ENCODE peak calls at places on chromosomes 16 and 17, in eight cellular contexts. U is Panc1, S is HCT116, R is GM12892, F is GM23338, E is transverse colon, A is breast epithelium, J is esophagus muscularis mucosa. Q is an unnamed sample.

GRCh38 chr16:73172621-73173312 is 124.8 kb upstream of the ZFHX3 start:
- DNase-seq in U (no peak), A (peak), S (no peak), J (no peak), R (no peak), E (peak), F (peak), Q (peak)

GRCh38 chr17:7248811-7249210 is 2.7 kb downstream of the CTDNEP1 start:
- DNase-seq in U (no peak), S (no peak), J (no peak), R (no peak), F (no peak), E (no peak), A (no peak), Q (no peak)

GRCh38 chr17:8357910-8358309 is 18.3 kb downstream of the ODF4 start:
- DNase-seq in F (no peak), R (no peak), A (no peak), J (no peak), S (no peak), U (no peak), E (no peak), Q (no peak)

GRCh38 chr16:3152022-3152272 is 17.1 kb downstream of the ZNF213 start:
- DNase-seq in E (no peak), F (no peak), U (no peak), S (no peak), J (no peak), R (no peak), A (no peak), Q (no peak)

GRCh38 chr16:23072769-23073549 is 76.3 kb downstream of the USP31 start:
- DNase-seq in A (no peak), U (no peak), E (no peak), S (no peak), R (no peak), F (peak), J (peak), Q (no peak)

GRCh38 chr17:28345420-28346198 is 10.0 kb downstream of the TNFAIP1 start:
- DNase-seq in F (no peak), R (no peak), E (no peak), A (no peak), U (no peak), S (no peak), J (no peak), Q (no peak)

GRCh38 chr17:62781356-62781755 is 26.8 kb downstream of the MARCHF10 start:
- DNase-seq in A (no peak), E (no peak), S (no peak), R (no peak), U (no peak), J (no peak), F (no peak), Q (no peak)

GRCh38 chr16:483351-484075 is 44.0 kb upstream of the CAPN15 start:
- DNase-seq in R (no peak), U (no peak), A (no peak), J (no peak), E (no peak), S (no peak), F (peak), Q (no peak)

GRCh38 chr16:970379-970765 is 412 bp downstream of the LMF1 start:
- DNase-seq in A (no peak), R (no peak), U (no peak), S (no peak), F (no peak), J (no peak), E (no peak), Q (no peak)

GRCh38 chr16:84284168-84284722 is 10.4 kb upstream of the WFDC1 start:
- DNase-seq in U (no peak), R (no peak), S (no peak), E (peak), A (no peak), J (no peak), F (peak), Q (no peak)

GRCh38 chr17:63395075-63395815 is 50.9 kb downstream of the CYB561 start:
- DNase-seq in R (no peak), S (no peak), U (no peak), J (no peak), F (no peak), E (no peak), A (no peak), Q (no peak)

GRCh38 chr17:71486171-71486740 is 634.6 kb upstream of the SOX9 start:
- DNase-seq in J (no peak), U (no peak), A (no peak), F (no peak), S (no peak), E (no peak), R (no peak), Q (no peak)

GRCh38 chr16:70686376-70687171 is 721 bp upstream of the MTSS2 start:
- DNase-seq in F (no peak), J (no peak), E (no peak), S (no peak), R (no peak), U (no peak), A (no peak), Q (no peak)

GRCh38 chr17:38746004-38746892 is 1.9 kb downstream of the PCGF2 start:
- DNase-seq in R (no peak), S (no peak), J (no peak), A (no peak), F (peak), U (no peak), E (no peak), Q (no peak)

GRCh38 chr16:89117975-89118289 is 24.3 kb downstream of the ACSF3 start:
- DNase-seq in A (no peak), F (no peak), U (no peak), J (no peak), E (no peak), S (no peak), R (no peak), Q (no peak)

GRCh38 chr16:88456356-88457292 is 3.5 kb downstream of the ZFPM1 start:
- DNase-seq in A (no peak), R (no peak), J (no peak), E (no peak), U (no peak), F (no peak), S (no peak), Q (no peak)

GRCh38 chr17:74419862-74420492 is 11.9 kb upstream of the GPRC5C start:
- DNase-seq in U (no peak), F (no peak), A (no peak), E (peak), R (no peak), J (no peak), S (no peak), Q (no peak)
- TF ChIP-seq POLR2AphosphoS5 in U (no peak), F (no peak), A (no peak), E (no peak), R (no peak), J (no peak), S (no peak), Q (no peak)

DNA sequence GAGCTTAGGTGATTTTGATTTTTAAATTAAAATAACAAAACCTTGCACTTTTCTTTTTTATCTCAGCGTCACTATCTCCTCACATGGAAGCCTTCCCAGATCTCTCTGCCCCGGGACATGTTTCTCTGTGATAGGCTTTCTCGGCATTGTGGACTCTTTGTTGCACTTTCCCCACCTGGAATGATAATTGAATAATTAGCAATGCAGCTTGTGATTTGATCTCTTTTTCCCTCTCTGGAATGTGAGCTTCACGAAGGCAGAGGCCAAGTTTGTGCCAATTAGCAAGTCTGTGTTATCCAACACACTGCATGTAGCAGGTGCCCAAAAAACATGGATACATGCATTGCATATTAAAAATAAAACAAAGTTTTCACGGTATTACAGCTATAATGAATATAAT is 431.1 kb downstream of the HAPSTR1 start:
- DNase-seq in E (no peak), F (no peak), A (no peak), S (no peak), J (no peak), R (no peak), U (no peak), Q (no peak)
- TF ChIP-seq POLR2AphosphoS5 in E (no peak), F (no peak), A (no peak), S (no peak), J (no peak), R (no peak), U (no peak), Q (no peak)

DNA sequence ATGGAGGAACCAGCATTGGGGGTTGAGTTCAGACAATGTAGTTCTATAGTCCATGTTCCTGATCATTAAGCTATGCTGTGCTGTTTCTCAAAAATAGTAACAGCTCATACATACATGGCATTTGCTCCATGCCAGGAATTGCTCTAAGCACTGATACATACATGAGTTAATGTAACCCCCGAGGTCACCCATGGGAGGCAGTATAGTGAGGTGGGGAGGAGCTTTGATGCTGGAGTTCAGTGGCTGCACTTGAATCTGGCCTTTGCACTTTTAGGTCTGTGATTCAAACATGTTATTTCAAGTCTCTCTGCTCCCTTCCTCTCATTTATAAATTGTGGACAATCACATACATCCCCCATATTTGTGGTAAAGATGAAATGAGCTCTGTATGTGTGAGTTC is 223.1 kb upstream of the WSB1 start:
- DNase-seq in E (no peak), R (no peak), S (no peak), A (no peak), U (no peak), J (no peak), F (no peak), Q (no peak)
- TF ChIP-seq POLR2AphosphoS5 in E (no peak), R (no peak), S (no peak), A (no peak), U (no peak), J (no peak), F (no peak), Q (no peak)

DNA sequence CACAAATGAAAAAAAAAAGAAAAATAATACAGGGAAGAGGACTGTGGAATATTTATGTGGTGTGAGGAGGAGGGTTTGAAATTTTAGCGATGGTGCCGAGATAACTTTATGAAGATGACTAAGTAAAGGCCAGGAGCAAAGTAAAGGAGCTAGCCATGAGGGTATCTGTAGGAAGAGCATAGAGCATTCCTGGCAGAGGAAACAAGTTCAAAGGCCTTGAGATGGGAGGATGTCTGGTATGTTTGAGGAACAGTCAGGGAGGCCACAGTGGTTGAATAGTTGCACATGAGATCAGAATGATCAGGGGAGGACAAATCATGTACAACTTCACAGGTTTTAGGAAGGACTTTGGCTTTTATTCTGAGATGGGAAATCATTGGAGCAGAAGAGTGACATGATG is 4.2 kb downstream of the CYB5B start:
- DNase-seq in F (no peak), R (no peak), S (no peak), J (no peak), E (no peak), U (no peak), A (no peak), Q (no peak)
- TF ChIP-seq POLR2AphosphoS5 in F (no peak), R (no peak), S (no peak), J (no peak), E (no peak), U (peak), A (no peak), Q (no peak)

GRCh38 chr16:29701214-29701555 is 22.2 kb downstream of the QPRT start:
- DNase-seq in R (no peak), J (no peak), E (no peak), U (no peak), S (no peak), F (no peak), A (no peak), Q (no peak)

GRCh38 chr16:29705030-29705429 is 26.1 kb downstream of the QPRT start:
- DNase-seq in E (no peak), S (no peak), R (no peak), J (no peak), A (no peak), U (no peak), F (no peak), Q (no peak)

GRCh38 chr16:29700253-29700987 is 21.4 kb downstream of the QPRT start:
- DNase-seq in A (peak), E (peak), U (peak), J (no peak), S (peak), F (peak), R (peak), Q (peak)

GRCh38 chr16:29699324-29700219 is 20.6 kb downstream of the QPRT start:
- DNase-seq in S (no peak), U (no peak), R (no peak), E (no peak), J (no peak), F (no peak), A (no peak), Q (no peak)

GRCh38 chr16:29702307-29702706 is 23.3 kb downstream of the QPRT start:
- DNase-seq in J (no peak), R (no peak), E (no peak), F (no peak), S (no peak), U (no peak), A (no peak), Q (no peak)
- TF ChIP-seq POLR2AphosphoS5 in J (no peak), R (no peak), E (no peak), F (no peak), S (no peak), U (no peak), A (no peak), Q (no peak)

DNA sequence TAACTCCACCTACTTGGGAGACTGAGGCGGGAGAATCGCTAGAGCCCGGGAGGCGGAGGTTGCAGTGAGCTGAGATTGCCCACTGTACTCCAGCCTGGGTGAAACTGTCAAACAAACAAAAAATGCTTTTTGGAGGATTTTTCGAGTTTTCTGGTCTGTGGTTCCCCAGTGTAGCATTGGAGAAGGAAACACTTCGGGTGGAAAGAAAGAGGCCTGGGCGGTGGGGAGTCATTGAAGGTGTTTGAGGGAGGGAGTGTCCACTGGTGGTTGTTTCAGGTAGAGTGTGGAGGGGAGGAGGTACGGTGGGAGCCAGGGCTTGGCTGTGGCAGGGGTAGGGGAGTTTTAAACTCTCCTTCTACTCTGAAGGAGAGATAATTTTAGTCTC is 1.2 kb downstream of the RNF213 start:
- DNase-seq in U (no peak), F (no peak), A (no peak), J (no peak), R (no peak), E (no peak), S (no peak), Q (no peak)
- TF ChIP-seq POLR2AphosphoS5 in U (no peak), F (no peak), A (no peak), J (no peak), R (no peak), E (no peak), S (no peak), Q (no peak)

GRCh38 chr17:50023520-50023919 is 28.5 kb upstream of the DLX3 start:
- DNase-seq in A (no peak), F (no peak), R (no peak), S (no peak), E (no peak), U (no peak), J (no peak), Q (no peak)

GRCh38 chr17:50018909-50019308 is 23.9 kb upstream of the DLX3 start:
- DNase-seq in F (no peak), J (no peak), R (no peak), U (no peak), S (no peak), A (no peak), E (no peak), Q (no peak)

GRCh38 chr17:50021681-50022370 is 26.8 kb upstream of the DLX3 start:
- DNase-seq in E (no peak), S (no peak), J (no peak), U (no peak), F (no peak), R (no peak), A (no peak), Q (no peak)

GRCh38 chr17:50022463-50023130 is 27.6 kb upstream of the DLX3 start:
- DNase-seq in S (no peak), A (no peak), F (no peak), U (no peak), J (no peak), E (no peak), R (no peak), Q (no peak)

DNA sequence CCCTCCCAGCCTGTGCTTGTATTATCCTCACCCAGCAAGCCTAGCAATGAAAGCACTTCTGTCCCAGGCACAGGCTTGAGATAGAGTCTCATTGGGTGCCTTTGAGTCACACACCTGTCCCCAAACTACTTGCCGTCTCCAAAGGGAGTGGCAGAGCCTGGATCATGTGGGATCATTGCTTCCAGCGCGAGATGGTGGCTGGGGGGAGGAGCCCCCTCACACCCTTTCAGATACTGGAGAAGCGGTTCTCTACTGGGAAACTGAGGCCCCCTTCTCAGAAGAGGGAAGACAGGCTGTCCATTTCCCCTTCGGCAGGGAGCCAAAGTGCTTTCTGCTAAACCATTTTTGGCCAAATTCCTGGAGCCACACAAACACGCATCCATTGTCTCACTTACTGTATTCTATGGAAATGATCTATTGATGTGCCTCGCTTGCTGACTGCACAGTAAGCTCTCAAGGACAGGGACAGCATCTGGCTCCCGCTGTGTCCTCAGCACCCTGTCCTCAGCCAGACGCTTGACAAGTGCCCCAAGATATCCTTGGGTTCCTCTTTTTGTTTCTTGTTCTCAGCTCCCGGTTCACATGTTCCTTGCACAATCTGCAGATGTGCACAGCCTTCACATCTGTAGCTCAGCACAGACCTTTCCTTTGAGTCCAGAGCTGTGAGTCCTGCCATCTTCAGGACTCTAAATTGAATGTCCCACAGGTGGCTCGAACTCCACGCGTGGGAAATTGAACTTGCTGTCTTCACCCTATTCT is 26.0 kb upstream of the DLX3 start:
- DNase-seq in R (no peak), A (no peak), E (no peak), F (no peak), U (no peak), J (no peak), S (no peak), Q (no peak)
- TF ChIP-seq POLR2AphosphoS5 in R (no peak), A (no peak), E (no peak), F (no peak), U (no peak), J (no peak), S (no peak), Q (no peak)

DNA sequence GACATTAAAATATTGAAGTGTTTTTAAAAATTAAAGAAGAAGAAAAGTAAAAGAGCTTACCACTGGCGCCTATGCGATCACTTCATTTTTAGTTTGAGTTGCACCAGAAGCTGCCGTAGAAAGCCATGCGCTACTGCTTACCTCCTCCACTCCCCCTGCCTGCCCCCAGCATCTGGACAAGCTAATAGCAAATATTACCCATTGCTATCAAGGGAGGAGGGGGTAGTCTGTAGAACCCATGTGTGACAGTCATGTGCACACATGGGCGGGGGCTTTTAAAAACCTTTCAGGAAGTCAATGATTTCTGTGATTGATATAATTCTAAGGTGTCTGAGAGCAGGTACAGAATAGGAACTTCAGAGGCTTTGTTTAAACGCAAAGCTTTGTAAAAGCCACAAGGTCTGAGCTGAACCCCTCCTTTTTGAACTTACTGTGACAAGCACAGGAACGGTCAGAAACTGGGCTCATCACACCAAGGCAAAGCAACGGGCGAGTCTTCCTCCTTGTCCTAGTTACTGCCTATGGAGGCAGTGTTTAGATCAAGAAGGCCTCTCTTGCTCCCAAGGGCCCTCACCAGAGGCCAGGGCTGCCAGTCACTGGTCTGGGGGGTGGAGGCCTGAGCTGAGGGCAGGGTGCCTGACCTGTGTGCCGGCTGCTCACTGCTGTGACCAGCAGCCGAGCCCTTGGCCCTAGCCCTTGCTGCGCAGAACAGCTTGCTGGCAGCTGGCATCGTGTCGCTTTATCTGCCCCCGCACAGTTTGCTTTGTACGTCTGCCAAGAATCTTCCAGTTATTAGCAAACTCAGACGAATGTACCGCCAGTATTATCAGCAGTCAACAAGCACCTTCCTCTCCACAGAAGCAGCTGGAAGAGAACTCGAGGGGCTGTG is 15.0 kb downstream of the GINS2 start:
- DNase-seq in F (no peak), E (no peak), U (no peak), R (no peak), A (peak), J (no peak), S (no peak), Q (peak)
- TF ChIP-seq POLR2AphosphoS5 in F (no peak), E (no peak), U (no peak), R (no peak), A (peak), J (no peak), S (no peak), Q (peak)

Q was measured in prostate gland.